ENCODE peak calls at places on chromosomes 7 and 10, in seven cellular contexts. One of them, this sample, is unnamed. For H3K4me1, the result is how much of the 10 kb centered on the place peaks cover.

GRCh38 chr7:154874409-154875113 is 128.4 kb downstream of the PAXIP1 start:
- DNase-seq in keratinocyte: no peak
- DNase-seq in PC-3: no peak
- DNase-seq in MM.1S: no peak
- DNase-seq in mammary epithelial cell: no peak
- DNase-seq in hepatocyte: peak
- DNase-seq in IMR-90: no peak
- DNase-seq in this sample: no peak

GRCh38 chr7:23347007-23347681 is 48.0 kb downstream of the MALSU1 start:
- DNase-seq in keratinocyte: no peak
- DNase-seq in PC-3: peak
- DNase-seq in MM.1S: no peak
- DNase-seq in mammary epithelial cell: peak
- DNase-seq in hepatocyte: no peak
- DNase-seq in IMR-90: no peak
- DNase-seq in this sample: no peak

GRCh38 chr10:132469197-132469942 is 68.2 kb upstream of the INPP5A start:
- DNase-seq in keratinocyte: no peak
- DNase-seq in PC-3: no peak
- DNase-seq in MM.1S: no peak
- DNase-seq in mammary epithelial cell: no peak
- DNase-seq in hepatocyte: no peak
- DNase-seq in IMR-90: no peak
- DNase-seq in this sample: no peak

GRCh38 chr10:102624751-102625330 is 19.4 kb upstream of the TRIM8 start:
- DNase-seq in keratinocyte: no peak
- DNase-seq in PC-3: no peak
- DNase-seq in MM.1S: no peak
- DNase-seq in mammary epithelial cell: peak
- DNase-seq in hepatocyte: no peak
- DNase-seq in IMR-90: no peak
- DNase-seq in this sample: no peak

GRCh38 chr7:126460664-126461063 is 792.1 kb downstream of the GRM8 start:
- DNase-seq in keratinocyte: no peak
- DNase-seq in PC-3: no peak
- DNase-seq in MM.1S: no peak
- DNase-seq in mammary epithelial cell: no peak
- DNase-seq in hepatocyte: no peak
- DNase-seq in IMR-90: no peak
- DNase-seq in this sample: no peak

GRCh38 chr7:71095266-71095860 is 36.6 kb upstream of the GALNT17 start:
- DNase-seq in keratinocyte: no peak
- DNase-seq in PC-3: no peak
- DNase-seq in MM.1S: no peak
- DNase-seq in mammary epithelial cell: no peak
- DNase-seq in hepatocyte: no peak
- DNase-seq in IMR-90: no peak
- DNase-seq in this sample: no peak

GRCh38 chr7:13115157-13115772 is 427.8 kb downstream of the ARL4A start:
- DNase-seq in keratinocyte: no peak
- DNase-seq in PC-3: no peak
- DNase-seq in MM.1S: no peak
- DNase-seq in mammary epithelial cell: peak
- DNase-seq in hepatocyte: peak
- DNase-seq in IMR-90: peak
- DNase-seq in this sample: no peak

GRCh38 chr10:91250341-91250740 is 29.9 kb downstream of the PCGF5 start:
- DNase-seq in keratinocyte: no peak
- DNase-seq in PC-3: no peak
- DNase-seq in MM.1S: peak
- DNase-seq in mammary epithelial cell: no peak
- DNase-seq in hepatocyte: no peak
- DNase-seq in IMR-90: no peak
- DNase-seq in this sample: no peak

GRCh38 chr7:42314696-42315095 is 77.7 kb upstream of the GLI3 start:
- DNase-seq in keratinocyte: no peak
- DNase-seq in PC-3: no peak
- DNase-seq in MM.1S: no peak
- DNase-seq in mammary epithelial cell: no peak
- DNase-seq in hepatocyte: no peak
- DNase-seq in IMR-90: no peak
- DNase-seq in this sample: no peak

GRCh38 chr10:47182934-47183725 is 116.9 kb upstream of the GDF10 start:
- DNase-seq in keratinocyte: no peak
- DNase-seq in PC-3: no peak
- DNase-seq in MM.1S: no peak
- DNase-seq in mammary epithelial cell: no peak
- DNase-seq in hepatocyte: peak
- DNase-seq in IMR-90: no peak
- DNase-seq in this sample: no peak

GRCh38 chr10:2936816-2937215 is 130.5 kb upstream of the PFKP start:
- DNase-seq in keratinocyte: no peak
- DNase-seq in PC-3: no peak
- DNase-seq in MM.1S: no peak
- DNase-seq in mammary epithelial cell: no peak
- DNase-seq in hepatocyte: no peak
- DNase-seq in IMR-90: no peak
- DNase-seq in this sample: no peak

GRCh38 chr7:18555120-18555519 is 59.6 kb downstream of the HDAC9 start:
- DNase-seq in keratinocyte: no peak
- DNase-seq in PC-3: no peak
- DNase-seq in MM.1S: no peak
- DNase-seq in mammary epithelial cell: no peak
- DNase-seq in hepatocyte: no peak
- DNase-seq in IMR-90: peak
- DNase-seq in this sample: no peak

GRCh38 chr10:86651631-86652331 is 2.6 kb upstream of the OPN4 start:
- DNase-seq in keratinocyte: no peak
- DNase-seq in PC-3: no peak
- DNase-seq in MM.1S: no peak
- DNase-seq in mammary epithelial cell: no peak
- DNase-seq in hepatocyte: no peak
- DNase-seq in IMR-90: no peak
- DNase-seq in this sample: no peak

GRCh38 chr7:132255898-132256297 is 320.4 kb downstream of the PLXNA4 start:
- DNase-seq in keratinocyte: no peak
- DNase-seq in PC-3: no peak
- DNase-seq in MM.1S: no peak
- DNase-seq in mammary epithelial cell: peak
- DNase-seq in hepatocyte: peak
- DNase-seq in IMR-90: no peak
- DNase-seq in this sample: no peak

GRCh38 chr10:53298443-53298842 is 525.9 kb upstream of the MBL2 start:
- DNase-seq in keratinocyte: no peak
- DNase-seq in PC-3: peak
- DNase-seq in MM.1S: no peak
- DNase-seq in mammary epithelial cell: no peak
- DNase-seq in hepatocyte: no peak
- DNase-seq in IMR-90: no peak
- DNase-seq in this sample: no peak

GRCh38 chr10:77456414-77456813 is 181.2 kb downstream of the KCNMA1 start:
- DNase-seq in keratinocyte: no peak
- DNase-seq in PC-3: no peak
- DNase-seq in MM.1S: no peak
- DNase-seq in mammary epithelial cell: no peak
- DNase-seq in hepatocyte: no peak
- DNase-seq in IMR-90: peak
- DNase-seq in this sample: no peak

GRCh38 chr10:11329055-11329673 is 282.3 kb downstream of the USP6NL start:
- DNase-seq in keratinocyte: no peak
- DNase-seq in PC-3: no peak
- DNase-seq in MM.1S: no peak
- DNase-seq in mammary epithelial cell: no peak
- DNase-seq in hepatocyte: no peak
- DNase-seq in IMR-90: no peak
- DNase-seq in this sample: no peak

GRCh38 chr7:116977172-116977571 is 23.9 kb downstream of the ST7 start:
- DNase-seq in keratinocyte: no peak
- DNase-seq in PC-3: peak
- DNase-seq in MM.1S: no peak
- DNase-seq in mammary epithelial cell: no peak
- DNase-seq in hepatocyte: no peak
- DNase-seq in IMR-90: peak
- DNase-seq in this sample: no peak

GRCh38 chr10:122050316-122050715 is 61.4 kb downstream of the TACC2 start:
- DNase-seq in keratinocyte: no peak
- DNase-seq in PC-3: no peak
- DNase-seq in MM.1S: no peak
- DNase-seq in mammary epithelial cell: no peak
- DNase-seq in hepatocyte: peak
- DNase-seq in IMR-90: no peak
- DNase-seq in this sample: no peak

GRCh38 chr7:45597286-45597984 is 23.3 kb downstream of the ADCY1 start:
- DNase-seq in keratinocyte: no peak
- DNase-seq in PC-3: no peak
- DNase-seq in MM.1S: no peak
- DNase-seq in mammary epithelial cell: no peak
- DNase-seq in hepatocyte: no peak
- DNase-seq in IMR-90: no peak
- DNase-seq in this sample: no peak

GRCh38 chr7:113561446-113561845 is 357.4 kb downstream of the PPP1R3A start:
- DNase-seq in keratinocyte: no peak
- DNase-seq in PC-3: no peak
- DNase-seq in MM.1S: no peak
- DNase-seq in mammary epithelial cell: peak
- DNase-seq in hepatocyte: no peak
- DNase-seq in IMR-90: peak
- DNase-seq in this sample: no peak

GRCh38 chr10:79441433-79441832 is 4.0 kb downstream of the ZCCHC24 start:
- DNase-seq in keratinocyte: no peak
- DNase-seq in PC-3: no peak
- DNase-seq in MM.1S: no peak
- DNase-seq in mammary epithelial cell: no peak
- DNase-seq in hepatocyte: no peak
- DNase-seq in IMR-90: no peak
- DNase-seq in this sample: no peak

GRCh38 chr7:70042533-70042932 is 444.3 kb downstream of the AUTS2 start:
- DNase-seq in keratinocyte: no peak
- DNase-seq in PC-3: no peak
- DNase-seq in MM.1S: peak
- DNase-seq in mammary epithelial cell: peak
- DNase-seq in hepatocyte: peak
- DNase-seq in IMR-90: no peak
- DNase-seq in this sample: no peak

GRCh38 chr10:111117528-111118277 is 40.9 kb downstream of the ADRA2A start:
- DNase-seq in keratinocyte: no peak
- DNase-seq in PC-3: no peak
- DNase-seq in MM.1S: no peak
- DNase-seq in mammary epithelial cell: no peak
- DNase-seq in hepatocyte: no peak
- DNase-seq in IMR-90: no peak
- DNase-seq in this sample: no peak

GRCh38 chr7:2120841-2121830 is 111.6 kb downstream of the MAD1L1 start:
- DNase-seq in keratinocyte: no peak
- DNase-seq in PC-3: no peak
- DNase-seq in MM.1S: no peak
- DNase-seq in mammary epithelial cell: no peak
- DNase-seq in hepatocyte: no peak
- DNase-seq in IMR-90: no peak
- DNase-seq in this sample: no peak

GRCh38 chr10:62115842-62116241 is 152.8 kb downstream of the RTKN2 start:
- DNase-seq in keratinocyte: no peak
- DNase-seq in PC-3: peak
- DNase-seq in MM.1S: no peak
- DNase-seq in mammary epithelial cell: no peak
- DNase-seq in hepatocyte: no peak
- DNase-seq in IMR-90: no peak
- DNase-seq in this sample: no peak

GRCh38 chr7:165661-166369 is 26.6 kb upstream of the FAM20C start:
- DNase-seq in keratinocyte: no peak
- DNase-seq in PC-3: no peak
- DNase-seq in MM.1S: no peak
- DNase-seq in mammary epithelial cell: no peak
- DNase-seq in hepatocyte: peak
- DNase-seq in IMR-90: no peak
- DNase-seq in this sample: no peak

GRCh38 chr7:47482013-47482761 is 99.7 kb downstream of the TNS3 start:
- DNase-seq in keratinocyte: no peak
- DNase-seq in PC-3: peak
- DNase-seq in MM.1S: peak
- DNase-seq in mammary epithelial cell: peak
- DNase-seq in hepatocyte: peak
- DNase-seq in IMR-90: peak
- DNase-seq in this sample: peak

GRCh38 chr7:111101856-111102646 is 11.1 kb downstream of the LRRN3 start:
- DNase-seq in keratinocyte: no peak
- DNase-seq in PC-3: no peak
- DNase-seq in MM.1S: no peak
- DNase-seq in mammary epithelial cell: no peak
- DNase-seq in hepatocyte: no peak
- DNase-seq in IMR-90: no peak
- DNase-seq in this sample: no peak

DNA sequence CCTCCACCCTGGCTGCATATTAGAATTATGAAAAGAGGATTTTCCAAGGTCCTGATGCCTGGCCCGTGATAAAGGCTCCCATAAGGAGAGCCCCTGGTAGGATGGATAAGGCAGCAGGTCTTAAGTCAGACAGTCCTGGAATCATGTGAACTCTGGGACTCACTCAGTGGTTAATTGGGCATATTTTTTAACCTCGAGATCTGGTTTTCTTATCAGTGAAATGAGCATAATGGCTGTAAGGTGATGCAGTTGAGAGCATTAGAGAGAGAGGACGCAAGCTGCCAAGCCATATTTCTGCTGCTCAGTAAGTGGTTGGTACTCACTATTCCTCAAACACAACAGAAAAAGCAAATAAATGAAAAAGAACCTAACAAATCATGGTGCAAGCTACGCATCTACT is 37.8 kb downstream of the TARP start:
- DNase-seq in keratinocyte: no peak
- DNase-seq in PC-3: no peak
- DNase-seq in MM.1S: no peak
- DNase-seq in mammary epithelial cell: no peak
- DNase-seq in hepatocyte: no peak
- DNase-seq in IMR-90: no peak
- DNase-seq in this sample: no peak
- H3K4me1 ChIP-seq in keratinocyte: under half
- H3K4me1 ChIP-seq in PC-3: under half
- H3K4me1 ChIP-seq in MM.1S: under half
- H3K4me1 ChIP-seq in mammary epithelial cell: under half
- H3K4me1 ChIP-seq in hepatocyte: under half
- H3K4me1 ChIP-seq in IMR-90: under half
- H3K4me1 ChIP-seq in this sample: under half

GRCh38 chr10:125153693-125154490 is 6.5 kb downstream of the CTBP2 start:
- DNase-seq in keratinocyte: no peak
- DNase-seq in PC-3: peak
- DNase-seq in MM.1S: no peak
- DNase-seq in mammary epithelial cell: no peak
- DNase-seq in hepatocyte: peak
- DNase-seq in IMR-90: peak
- DNase-seq in this sample: no peak
- H3K4me2 ChIP-seq in keratinocyte: no peak
- H3K4me2 ChIP-seq in PC-3: peak
- H3K4me2 ChIP-seq in MM.1S: no peak
- H3K4me2 ChIP-seq in mammary epithelial cell: peak
- H3K4me2 ChIP-seq in hepatocyte: peak
- H3K4me2 ChIP-seq in IMR-90: no peak
- H3K4me2 ChIP-seq in this sample: no peak

GRCh38 chr7:115113131-115113530 is 191.2 kb downstream of the MDFIC start:
- DNase-seq in keratinocyte: no peak
- DNase-seq in PC-3: no peak
- DNase-seq in MM.1S: no peak
- DNase-seq in mammary epithelial cell: no peak
- DNase-seq in hepatocyte: no peak
- DNase-seq in IMR-90: no peak
- DNase-seq in this sample: no peak
- H3K4me1 ChIP-seq in keratinocyte: under half
- H3K4me1 ChIP-seq in PC-3: under half
- H3K4me1 ChIP-seq in MM.1S: under half
- H3K4me1 ChIP-seq in mammary epithelial cell: under half
- H3K4me1 ChIP-seq in hepatocyte: under half
- H3K4me1 ChIP-seq in IMR-90: under half
- H3K4me1 ChIP-seq in this sample: under half

GRCh38 chr7:131238260-131238940 is 89.3 kb upstream of the MKLN1 start:
- DNase-seq in keratinocyte: peak
- DNase-seq in PC-3: peak
- DNase-seq in MM.1S: no peak
- DNase-seq in mammary epithelial cell: peak
- DNase-seq in hepatocyte: peak
- DNase-seq in IMR-90: peak
- DNase-seq in this sample: peak
- H3K4me2 ChIP-seq in keratinocyte: no peak
- H3K4me2 ChIP-seq in PC-3: peak
- H3K4me2 ChIP-seq in MM.1S: no peak
- H3K4me2 ChIP-seq in mammary epithelial cell: no peak
- H3K4me2 ChIP-seq in hepatocyte: no peak
- H3K4me2 ChIP-seq in IMR-90: no peak
- H3K4me2 ChIP-seq in this sample: peak